ENCODE peak calls at places on chromosomes 1 and 21, in seven cellular contexts. U is fibroblast of mammary gland, G is DND-41, Z is heart left ventricle, W is BJ, N is ascending aorta, V is A549. F is an unnamed sample.

GRCh38 chr1:203467550-203467921 is 8.1 kb upstream of the PRELP start:
- DNase-seq in W (no peak), V (no peak), U (peak), N (peak), G (no peak), Z (peak), F (no peak)

GRCh38 chr1:64396817-64397216 is 73.1 kb upstream of the CACHD1 start:
- DNase-seq in U (peak), W (no peak), V (no peak), Z (no peak), G (no peak), N (no peak), F (no peak)

GRCh38 chr21:20882462-20883415 is 115.5 kb upstream of the NCAM2 start:
- DNase-seq in N (no peak), Z (no peak), G (peak), W (no peak), V (no peak), U (peak), F (no peak)

GRCh38 chr1:207944571-207944970 is 33.6 kb upstream of the CD34 start:
- DNase-seq in N (no peak), V (no peak), W (no peak), U (no peak), G (no peak), Z (no peak), F (peak)

GRCh38 chr1:157292302-157292701 is 154.1 kb upstream of the ETV3 start:
- DNase-seq in G (no peak), W (no peak), V (no peak), U (no peak), N (no peak), Z (no peak), F (no peak)

GRCh38 chr1:110292327-110292741 is 46.8 kb upstream of the RBM15 start:
- DNase-seq in N (no peak), V (peak), G (no peak), U (peak), Z (no peak), W (peak), F (no peak)

GRCh38 chr1:58443986-58444603 is 102.4 kb downstream of the OMA1 start:
- DNase-seq in W (peak), Z (no peak), U (peak), V (no peak), G (no peak), N (no peak), F (no peak)

GRCh38 chr1:214549604-214550338 is 1.6 kb downstream of the PTPN14 start:
- DNase-seq in W (no peak), V (peak), Z (no peak), G (no peak), N (no peak), U (peak), F (no peak)

GRCh38 chr1:224616761-224617409 is 768 bp downstream of the CNIH3 start:
- DNase-seq in V (no peak), Z (no peak), N (no peak), W (no peak), U (peak), G (peak), F (no peak)

GRCh38 chr1:15916417-15916816 is 59.5 kb downstream of the ZBTB17 start:
- DNase-seq in N (no peak), U (peak), G (no peak), Z (no peak), V (no peak), W (no peak), F (no peak)

GRCh38 chr1:97925161-97925560 is 4.3 kb upstream of the DPYD start:
- DNase-seq in G (no peak), W (no peak), V (no peak), Z (no peak), U (no peak), N (no peak), F (no peak)

GRCh38 chr1:21335750-21336168 is 45.5 kb upstream of the ECE1 start:
- DNase-seq in V (no peak), N (no peak), W (no peak), Z (peak), U (no peak), G (peak), F (no peak)

GRCh38 chr1:155977607-155978324 is 581 bp downstream of the ARHGEF2 start:
- DNase-seq in Z (no peak), U (no peak), G (peak), N (peak), W (no peak), V (no peak), F (no peak)

GRCh38 chr1:203166192-203166940 is 9.3 kb downstream of the MYBPH start:
- DNase-seq in G (no peak), W (no peak), U (no peak), N (no peak), V (no peak), Z (no peak), F (no peak)

GRCh38 chr1:43058545-43059360 is 100.1 kb upstream of the SLC2A1 start:
- DNase-seq in N (no peak), U (peak), G (no peak), Z (no peak), W (no peak), V (no peak), F (no peak)

GRCh38 chr1:203475012-203475981 is at the start of gene PRELP:
- DNase-seq in V (no peak), N (peak), W (no peak), G (no peak), U (no peak), Z (no peak), F (no peak)

GRCh38 chr1:184150776-184151531 is 99.4 kb downstream of the TSEN15 start:
- DNase-seq in W (no peak), Z (no peak), G (no peak), V (no peak), U (peak), N (no peak), F (no peak)

GRCh38 chr1:87669671-87670070 is 341.0 kb downstream of the LMO4 start:
- DNase-seq in V (no peak), W (no peak), U (no peak), G (no peak), Z (no peak), N (no peak), F (no peak)

GRCh38 chr1:64995316-64995715 is 29.0 kb upstream of the JAK1 start:
- DNase-seq in G (no peak), U (no peak), Z (no peak), V (no peak), W (no peak), N (no peak), F (no peak)

GRCh38 chr1:6795661-6796060 is 10.4 kb downstream of the CAMTA1 start:
- DNase-seq in V (no peak), W (peak), N (no peak), G (no peak), Z (no peak), U (peak), F (no peak)

GRCh38 chr1:41618871-41619270 is 134.4 kb upstream of the EDN2 start:
- DNase-seq in V (no peak), G (peak), N (no peak), W (no peak), Z (no peak), U (no peak), F (no peak)

GRCh38 chr1:219533280-219533679 is 79.6 kb downstream of the ZC3H11B start:
- DNase-seq in N (no peak), Z (no peak), W (no peak), G (no peak), U (peak), V (no peak), F (no peak)

GRCh38 chr1:58869638-58870297 is 85.9 kb upstream of the JUN start:
- DNase-seq in G (no peak), N (no peak), W (no peak), V (no peak), U (no peak), Z (no peak), F (no peak)

GRCh38 chr1:167121375-167122120 is 27.7 kb downstream of the STYXL2 start:
- DNase-seq in V (peak), U (peak), W (no peak), N (no peak), Z (peak), G (peak), F (no peak)

GRCh38 chr1:111603979-111604378 is 15.6 kb upstream of the RAP1A start:
- DNase-seq in W (no peak), Z (no peak), U (no peak), V (no peak), N (peak), G (peak), F (no peak)

GRCh38 chr1:208864366-208864965 is 620.3 kb upstream of the PLXNA2 start:
- DNase-seq in G (no peak), Z (no peak), V (no peak), N (no peak), W (peak), U (no peak), F (no peak)

GRCh38 chr1:245678866-245679411 is 524.2 kb downstream of the KIF26B start:
- DNase-seq in Z (no peak), U (no peak), V (no peak), G (no peak), N (peak), W (no peak), F (no peak)

GRCh38 chr21:45892156-45892919 is 89.2 kb upstream of the COL6A1 start:
- DNase-seq in Z (peak), V (no peak), G (no peak), U (no peak), W (no peak), N (no peak), F (no peak)

GRCh38 chr1:228340686-228341449 is 65.8 kb downstream of the TRIM11 start:
- DNase-seq in G (peak), Z (peak), U (no peak), N (peak), V (no peak), W (no peak), F (no peak)

GRCh38 chr1:224433671-224434446 is 738 bp downstream of the WDR26 start:
- DNase-seq in W (no peak), N (peak), V (peak), G (peak), U (no peak), Z (peak), F (no peak)

GRCh38 chr1:5944848-5945167 is 47.4 kb downstream of the NPHP4 start:
- DNase-seq in U (no peak), Z (no peak), N (peak), W (no peak), V (no peak), G (no peak), F (no peak)

GRCh38 chr21:45990741-45991605 is 9.4 kb downstream of the COL6A1 start:
- DNase-seq in W (no peak), N (peak), V (no peak), Z (peak), G (no peak), U (no peak), F (no peak)

GRCh38 chr1:20426923-20427322 is 59.1 kb downstream of the CAMK2N1 start:
- DNase-seq in U (peak), W (peak), V (peak), N (no peak), Z (no peak), G (no peak), F (peak)

GRCh38 chr1:229229721-229230135 is 41.2 kb upstream of the RAB4A start:
- DNase-seq in U (peak), V (no peak), N (peak), W (no peak), Z (no peak), G (no peak), F (no peak)

GRCh38 chr1:183330335-183330734 is 87.8 kb downstream of the NMNAT2 start:
- DNase-seq in N (no peak), V (no peak), W (no peak), Z (no peak), U (no peak), G (no peak), F (no peak)

GRCh38 chr1:43279161-43279560 is 6.2 kb downstream of the C1orf210 start:
- DNase-seq in U (no peak), W (no peak), G (no peak), Z (no peak), N (no peak), V (no peak), F (no peak)

DNA sequence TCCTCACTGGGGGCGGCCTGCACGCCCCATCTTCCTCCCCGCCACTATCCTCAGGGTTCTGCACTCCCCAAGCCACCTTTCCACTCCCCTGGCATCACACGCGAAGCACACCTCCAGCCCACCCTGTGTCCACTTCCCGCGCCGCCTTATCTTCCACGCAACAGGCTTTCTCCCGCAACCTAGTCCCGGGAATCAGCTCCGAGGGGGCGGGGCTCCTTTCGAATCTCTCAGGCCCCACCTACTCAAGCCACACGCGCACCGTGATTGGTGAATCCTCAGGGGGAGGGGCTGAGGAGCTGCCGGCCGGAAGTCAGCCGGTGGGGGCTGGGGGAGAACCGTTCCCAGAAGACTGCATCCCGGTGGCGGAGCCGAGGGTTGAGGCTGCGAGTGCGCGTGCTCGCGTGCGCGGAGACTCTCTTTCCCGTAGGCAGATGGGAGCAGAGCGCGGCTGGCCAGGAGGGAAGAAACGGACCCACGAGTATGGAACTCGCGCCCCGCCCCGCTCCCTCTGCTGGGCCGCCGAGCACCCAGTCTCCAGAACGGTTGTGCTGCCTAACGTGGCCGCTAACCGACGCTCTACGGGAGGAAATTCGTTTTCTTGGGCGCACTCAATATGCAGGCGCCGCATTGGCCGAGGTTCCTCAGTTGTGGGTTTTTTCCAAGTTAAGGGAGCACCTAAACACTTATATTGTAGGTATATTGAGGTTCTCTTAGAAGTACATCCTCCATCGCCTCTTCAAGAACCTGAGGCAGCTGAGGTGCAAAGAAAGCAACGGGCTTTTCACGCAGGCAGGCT is at the start of gene PSRC1:
- DNase-seq in Z (peak), V (peak), W (peak), U (peak), N (peak), G (peak), F (peak)
- TF ChIP-seq CTCF in Z (peak), V (no peak), W (peak), U (peak), N (peak), G (peak), F (peak)

DNA sequence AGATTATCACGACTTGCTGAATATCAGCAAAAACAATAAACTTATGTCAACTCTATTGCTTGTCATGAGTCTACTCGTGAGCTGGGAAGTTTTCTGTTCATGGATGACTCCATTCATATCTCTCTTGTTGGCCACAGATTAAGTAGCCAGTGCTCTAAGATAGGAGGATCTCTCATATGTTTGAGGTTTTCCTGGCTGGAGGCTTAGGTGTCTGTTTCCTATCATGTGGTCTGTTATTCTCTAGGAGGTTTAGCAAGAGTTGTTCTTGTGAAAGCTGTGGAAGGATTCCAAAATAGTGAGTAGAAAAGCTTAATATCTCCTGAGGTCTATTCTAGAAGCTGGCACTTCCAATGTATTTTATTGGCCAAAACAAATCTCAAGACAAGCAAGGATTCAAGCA is 5.8 kb upstream of the KRTAP20-2 start:
- DNase-seq in W (no peak), V (no peak), N (no peak), U (no peak), Z (no peak), G (no peak), F (no peak)
- TF ChIP-seq CTCF in W (no peak), V (no peak), N (no peak), U (no peak), Z (no peak), G (no peak), F (no peak)

DNA sequence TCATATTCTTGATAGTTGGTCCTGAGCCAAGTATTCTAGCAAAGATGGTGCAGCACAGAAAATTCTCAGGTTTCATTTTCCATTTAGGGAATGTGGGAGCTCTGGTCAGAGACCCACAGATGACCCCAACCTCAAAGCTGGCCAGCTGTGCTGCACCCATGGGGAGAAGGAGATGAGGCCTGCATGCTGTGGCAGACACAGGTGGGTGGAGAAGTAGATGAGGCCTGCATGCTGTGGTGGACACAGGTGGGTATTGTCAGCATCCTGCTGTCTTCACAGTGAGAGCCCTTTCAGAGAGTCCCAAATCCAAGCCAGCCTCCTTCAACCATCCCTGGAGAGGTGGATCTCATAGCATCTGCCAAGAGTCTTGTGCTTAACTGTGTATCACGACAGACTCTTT is 77.7 kb downstream of the DSCAM start:
- DNase-seq in G (no peak), V (no peak), W (no peak), U (no peak), N (no peak), Z (no peak), F (no peak)
- TF ChIP-seq CTCF in G (no peak), V (no peak), W (no peak), U (no peak), N (no peak), Z (no peak), F (no peak)

DNA sequence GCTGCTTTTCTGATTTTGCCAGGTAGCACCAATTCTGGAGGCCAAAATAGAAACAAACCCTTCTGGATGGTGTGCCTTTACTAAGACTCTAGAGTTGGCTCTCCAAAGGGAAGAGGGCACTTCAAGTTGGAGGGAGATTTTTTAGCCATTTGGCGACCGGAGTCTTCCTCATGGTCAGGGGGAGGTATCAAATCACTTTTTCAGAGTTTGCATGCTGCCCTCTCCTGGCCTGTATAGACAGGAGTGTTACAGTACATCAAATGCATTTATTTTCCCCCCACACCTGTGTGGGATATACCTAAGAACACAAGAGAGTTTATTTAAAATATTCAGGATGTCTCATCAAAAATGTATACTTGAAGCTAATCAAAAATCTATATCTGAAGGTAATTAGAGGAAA is 3.2 kb downstream of the GREM2 start:
- DNase-seq in G (no peak), N (no peak), V (peak), W (no peak), Z (no peak), U (peak), F (no peak)
- TF ChIP-seq CTCF in G (peak), N (no peak), V (peak), W (peak), Z (no peak), U (peak), F (peak)

GRCh38 chr1:201921952-201922558 is 24.3 kb downstream of the LMOD1 start:
- DNase-seq in W (no peak), Z (no peak), U (no peak), G (no peak), N (no peak), V (no peak), F (no peak)
- TF ChIP-seq CTCF in W (no peak), Z (no peak), U (no peak), G (no peak), N (no peak), V (no peak), F (no peak)

GRCh38 chr1:8358897-8359616 is 41.1 kb downstream of the SLC45A1 start:
- DNase-seq in G (no peak), V (no peak), Z (peak), U (no peak), N (no peak), W (no peak), F (no peak)
- TF ChIP-seq CTCF in G (peak), V (no peak), Z (no peak), U (no peak), N (no peak), W (no peak), F (no peak)